ENCODE peak calls at places on chromosomes 5 and 9, in seven cellular contexts. One of them, this sample, is unnamed.

GRCh38 chr9:92048924-92049625 is 66.1 kb downstream of the SPTLC1 start:
- DNase-seq in hepatocyte: peak; percentile 47
- DNase-seq in AG09309: no peak
- DNase-seq in adipocyte: peak; percentile 20
- DNase-seq in heart right ventricle: no peak
- DNase-seq in foreskin fibroblast: peak; percentile 82
- DNase-seq in AG10803: no peak
- DNase-seq in this sample: no peak

GRCh38 chr9:23117621-23118020 is 671.0 kb downstream of the DMRTA1 start:
- DNase-seq in adipocyte: peak; percentile 61
- DNase-seq in foreskin fibroblast: no peak
- DNase-seq in AG09309: no peak
- DNase-seq in AG10803: peak; percentile 52
- DNase-seq in hepatocyte: peak; percentile 56
- DNase-seq in heart right ventricle: no peak
- DNase-seq in this sample: peak; percentile 79

GRCh38 chr9:5510360-5510931 is at the start of gene PDCD1LG2:
- DNase-seq in foreskin fibroblast: peak; percentile 84
- DNase-seq in hepatocyte: no peak
- DNase-seq in heart right ventricle: no peak
- DNase-seq in adipocyte: peak; percentile 83
- DNase-seq in AG09309: peak; percentile 46
- DNase-seq in AG10803: peak; percentile 79
- DNase-seq in this sample: peak; percentile 87

GRCh38 chr5:177444106-177445051 is 2.2 kb upstream of the PRR7 start:
- DNase-seq in heart right ventricle: no peak
- DNase-seq in foreskin fibroblast: no peak
- DNase-seq in hepatocyte: no peak
- DNase-seq in AG10803: no peak
- DNase-seq in AG09309: no peak
- DNase-seq in adipocyte: no peak
- DNase-seq in this sample: no peak

GRCh38 chr5:133818031-133818431 is 150.4 kb downstream of the C5orf15 start:
- DNase-seq in adipocyte: no peak
- DNase-seq in heart right ventricle: peak; percentile 77
- DNase-seq in foreskin fibroblast: peak; percentile 17
- DNase-seq in AG10803: peak; percentile 8
- DNase-seq in hepatocyte: peak; percentile 66
- DNase-seq in AG09309: no peak
- DNase-seq in this sample: peak; percentile 95

GRCh38 chr5:78889759-78890158 is 95.4 kb downstream of the ARSB start:
- DNase-seq in hepatocyte: no peak
- DNase-seq in adipocyte: peak; percentile 31
- DNase-seq in foreskin fibroblast: peak; percentile 85
- DNase-seq in heart right ventricle: no peak
- DNase-seq in AG10803: peak; percentile 57
- DNase-seq in AG09309: no peak
- DNase-seq in this sample: peak; percentile 61

GRCh38 chr5:67165524-67166459 is 30.8 kb downstream of the CD180 start:
- DNase-seq in adipocyte: peak; percentile 74
- DNase-seq in AG09309: peak; percentile 28
- DNase-seq in foreskin fibroblast: peak; percentile 77
- DNase-seq in AG10803: peak; percentile 77
- DNase-seq in heart right ventricle: peak; percentile 88
- DNase-seq in hepatocyte: peak; percentile 84
- DNase-seq in this sample: peak; percentile 86

GRCh38 chr5:181149355-181149754 is 2.0 kb downstream of the OR2V2 start:
- DNase-seq in foreskin fibroblast: no peak
- DNase-seq in AG09309: no peak
- DNase-seq in adipocyte: no peak
- DNase-seq in hepatocyte: no peak
- DNase-seq in heart right ventricle: no peak
- DNase-seq in AG10803: no peak
- DNase-seq in this sample: no peak

GRCh38 chr5:138972230-138972629 is 97.1 kb upstream of the LRRTM2 start:
- DNase-seq in foreskin fibroblast: peak; percentile 70
- DNase-seq in AG10803: peak; percentile 90
- DNase-seq in adipocyte: peak; percentile 16
- DNase-seq in AG09309: no peak
- DNase-seq in heart right ventricle: no peak
- DNase-seq in hepatocyte: no peak
- DNase-seq in this sample: peak; percentile 58

GRCh38 chr9:4048441-4048840 is 251.4 kb downstream of the GLIS3 start:
- DNase-seq in hepatocyte: peak; percentile 52
- DNase-seq in foreskin fibroblast: peak; percentile 70
- DNase-seq in adipocyte: peak; percentile 52
- DNase-seq in heart right ventricle: no peak
- DNase-seq in AG10803: peak; percentile 41
- DNase-seq in AG09309: peak; percentile 1
- DNase-seq in this sample: peak; percentile 60

GRCh38 chr9:124196814-124197176 is 61.0 kb upstream of the NEK6 start:
- DNase-seq in AG10803: no peak
- DNase-seq in AG09309: no peak
- DNase-seq in heart right ventricle: no peak
- DNase-seq in adipocyte: no peak
- DNase-seq in hepatocyte: no peak
- DNase-seq in foreskin fibroblast: no peak
- DNase-seq in this sample: no peak

GRCh38 chr5:36877667-36878420 is 1.3 kb downstream of the NIPBL start:
- DNase-seq in hepatocyte: no peak
- DNase-seq in AG10803: no peak
- DNase-seq in heart right ventricle: no peak
- DNase-seq in foreskin fibroblast: peak; percentile 38
- DNase-seq in AG09309: no peak
- DNase-seq in adipocyte: peak; percentile 54
- DNase-seq in this sample: peak; percentile 21

GRCh38 chr5:95878417-95879323 is 56.1 kb upstream of the GLRX start:
- DNase-seq in hepatocyte: no peak
- DNase-seq in heart right ventricle: no peak
- DNase-seq in foreskin fibroblast: no peak
- DNase-seq in AG10803: no peak
- DNase-seq in adipocyte: no peak
- DNase-seq in AG09309: no peak
- DNase-seq in this sample: no peak

GRCh38 chr5:179549973-179550510 is 312 bp upstream of the RUFY1 start:
- DNase-seq in AG09309: no peak
- DNase-seq in AG10803: no peak
- DNase-seq in foreskin fibroblast: no peak
- DNase-seq in adipocyte: no peak
- DNase-seq in heart right ventricle: no peak
- DNase-seq in hepatocyte: no peak
- DNase-seq in this sample: peak; percentile 67

DNA sequence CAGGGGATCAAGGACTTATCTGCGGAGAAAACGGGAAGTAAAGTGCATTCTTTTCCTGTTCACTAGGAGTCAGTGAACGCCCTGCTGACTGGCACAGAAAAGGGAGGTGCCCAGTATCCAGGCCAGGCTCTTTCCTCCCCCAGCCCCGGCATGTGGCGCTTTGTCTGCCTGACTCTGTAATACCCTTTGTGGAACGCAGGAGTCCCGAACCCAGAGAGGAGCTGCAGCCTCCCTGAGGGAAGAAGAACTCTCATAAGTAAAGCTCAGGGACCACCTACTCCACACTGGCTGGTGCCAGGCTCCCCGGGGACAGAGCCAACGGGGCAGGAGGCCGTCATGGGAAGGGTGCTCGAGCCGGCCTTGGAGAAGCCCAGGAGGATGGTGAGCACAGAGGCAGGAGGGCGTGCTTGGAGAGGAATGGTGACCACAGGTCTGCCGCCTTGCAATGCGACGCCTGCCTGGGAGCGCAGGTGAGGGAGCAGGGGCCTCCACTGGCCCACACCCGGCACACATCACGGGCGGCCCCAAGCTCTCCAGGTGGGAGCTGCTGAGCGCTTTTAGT is 31.5 kb downstream of the VAV2 start:
- DNase-seq in AG09309: no peak
- DNase-seq in adipocyte: no peak
- DNase-seq in AG10803: peak; percentile 29
- DNase-seq in foreskin fibroblast: no peak
- DNase-seq in heart right ventricle: no peak
- DNase-seq in hepatocyte: no peak
- DNase-seq in this sample: peak; percentile 7
- H3K4me3 ChIP-seq in AG09309: no peak overlapping the region
- H3K4me3 ChIP-seq in adipocyte: no peak overlapping the region
- H3K4me3 ChIP-seq in AG10803: no peak overlapping the region
- H3K4me3 ChIP-seq in foreskin fibroblast: no peak overlapping the region
- H3K4me3 ChIP-seq in heart right ventricle: no peak overlapping the region
- H3K4me3 ChIP-seq in hepatocyte: no peak overlapping the region
- H3K4me3 ChIP-seq in this sample: no peak overlapping the region

GRCh38 chr9:96021616-96022444 is 146.3 kb downstream of the ERCC6L2 start:
- DNase-seq in heart right ventricle: no peak
- DNase-seq in AG10803: no peak
- DNase-seq in adipocyte: peak; percentile 33
- DNase-seq in hepatocyte: no peak
- DNase-seq in foreskin fibroblast: no peak
- DNase-seq in AG09309: no peak
- DNase-seq in this sample: no peak

GRCh38 chr9:96020822-96021615 is 145.5 kb downstream of the ERCC6L2 start:
- DNase-seq in hepatocyte: peak; percentile 50
- DNase-seq in foreskin fibroblast: peak; percentile 52
- DNase-seq in AG10803: no peak
- DNase-seq in adipocyte: peak; percentile 57
- DNase-seq in heart right ventricle: peak; percentile 39
- DNase-seq in AG09309: no peak
- DNase-seq in this sample: peak; percentile 13

GRCh38 chr9:96022445-96023031 is 147.0 kb downstream of the ERCC6L2 start:
- DNase-seq in AG09309: no peak
- DNase-seq in hepatocyte: no peak
- DNase-seq in foreskin fibroblast: no peak
- DNase-seq in heart right ventricle: peak; percentile 34
- DNase-seq in adipocyte: no peak
- DNase-seq in AG10803: no peak
- DNase-seq in this sample: no peak

GRCh38 chr9:96015876-96016686 is 140.6 kb downstream of the ERCC6L2 start:
- DNase-seq in AG10803: no peak
- DNase-seq in adipocyte: no peak
- DNase-seq in AG09309: no peak
- DNase-seq in heart right ventricle: no peak
- DNase-seq in foreskin fibroblast: no peak
- DNase-seq in hepatocyte: no peak
- DNase-seq in this sample: no peak

DNA sequence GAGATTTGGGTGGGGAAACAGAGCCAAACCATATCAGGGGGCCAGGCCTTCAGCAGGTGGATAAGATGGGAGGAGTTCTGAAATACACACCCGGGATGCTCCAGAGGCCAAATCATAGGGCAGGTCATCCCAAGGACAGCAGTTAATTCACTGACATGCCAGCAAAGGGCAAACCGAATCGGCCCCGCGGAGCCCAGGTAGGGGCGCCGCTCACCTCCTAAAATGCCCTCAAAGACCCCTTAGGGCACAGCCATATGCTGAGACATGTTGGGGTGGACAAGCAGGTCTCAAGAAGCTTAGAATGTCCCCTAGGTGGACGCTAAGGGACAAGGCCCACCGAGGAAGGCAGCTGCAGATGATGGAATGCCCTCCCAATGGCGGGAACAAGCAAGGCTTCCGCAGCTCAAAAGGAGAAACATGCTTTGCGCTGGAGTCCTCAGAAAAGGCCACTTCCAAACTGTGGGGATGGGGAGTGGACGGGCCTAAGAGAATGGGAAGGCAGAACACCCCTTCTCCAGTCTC is 144.9 kb downstream of the ERCC6L2 start:
- DNase-seq in AG09309: no peak
- DNase-seq in heart right ventricle: no peak
- DNase-seq in adipocyte: no peak
- DNase-seq in AG10803: no peak
- DNase-seq in hepatocyte: no peak
- DNase-seq in foreskin fibroblast: no peak
- DNase-seq in this sample: no peak
- H3K4me3 ChIP-seq in AG09309: no peak overlapping the region
- H3K4me3 ChIP-seq in heart right ventricle: peak overlapping the region; percentile 62
- H3K4me3 ChIP-seq in adipocyte: peak overlapping the region; percentile 75
- H3K4me3 ChIP-seq in AG10803: peak overlapping the region; percentile 54
- H3K4me3 ChIP-seq in hepatocyte: peak overlapping the region; percentile 68
- H3K4me3 ChIP-seq in foreskin fibroblast: peak overlapping the region; percentile 56
- H3K4me3 ChIP-seq in this sample: peak overlapping the region; percentile 59

DNA sequence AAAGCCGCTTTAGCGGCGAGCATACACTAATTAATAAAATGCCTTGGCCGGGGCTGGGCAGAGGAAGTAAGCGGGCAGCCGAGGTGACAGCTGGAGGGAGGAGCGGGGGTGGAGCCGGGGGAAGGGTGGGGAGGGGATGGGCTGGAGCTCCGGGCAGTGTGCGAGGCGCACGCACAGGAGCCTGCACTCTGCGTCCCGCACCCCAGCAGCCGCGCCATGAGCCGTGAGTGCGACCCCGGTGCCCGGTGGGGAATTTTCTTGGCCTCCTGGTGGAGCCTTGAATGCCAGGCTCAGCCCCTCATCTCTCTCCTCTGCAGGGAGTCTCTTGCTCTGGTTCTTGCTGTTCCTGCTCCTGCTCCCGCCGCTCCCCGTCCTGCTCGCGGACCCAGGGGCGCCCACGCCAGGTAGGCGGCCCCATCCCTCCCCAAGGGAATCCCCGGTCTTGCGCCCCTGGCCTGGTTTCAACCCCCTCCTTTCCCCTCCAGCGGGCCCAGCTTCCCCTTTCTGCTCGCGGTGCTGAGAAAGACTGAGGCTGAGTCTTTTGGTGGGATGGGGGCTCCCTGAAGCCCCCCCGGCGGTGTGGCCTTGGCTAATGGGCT is at the start of gene PTGS1:
- DNase-seq in hepatocyte: peak; percentile 55
- DNase-seq in adipocyte: peak; percentile 77
- DNase-seq in foreskin fibroblast: peak; percentile 86
- DNase-seq in AG10803: peak; percentile 34
- DNase-seq in heart right ventricle: peak; percentile 43
- DNase-seq in AG09309: no peak
- DNase-seq in this sample: no peak
- H3K4me3 ChIP-seq in hepatocyte: no peak within 1 kb of the TSS
- H3K4me3 ChIP-seq in adipocyte: peak within 1 kb of the TSS; percentile 85
- H3K4me3 ChIP-seq in foreskin fibroblast: peak within 1 kb of the TSS; percentile 74
- H3K4me3 ChIP-seq in AG10803: peak within 1 kb of the TSS; percentile 70
- H3K4me3 ChIP-seq in heart right ventricle: peak within 1 kb of the TSS; percentile 66
- H3K4me3 ChIP-seq in AG09309: peak within 1 kb of the TSS; percentile 59
- H3K4me3 ChIP-seq in this sample: peak within 1 kb of the TSS; percentile 84

GRCh38 chr5:120091376-120091948 is 372.6 kb upstream of the PRR16 start:
- DNase-seq in heart right ventricle: no peak
- DNase-seq in foreskin fibroblast: no peak
- DNase-seq in hepatocyte: no peak
- DNase-seq in adipocyte: no peak
- DNase-seq in AG10803: no peak
- DNase-seq in AG09309: no peak
- DNase-seq in this sample: peak; percentile 19

GRCh38 chr5:120092649-120093048 is 371.5 kb upstream of the PRR16 start:
- DNase-seq in foreskin fibroblast: no peak
- DNase-seq in AG09309: no peak
- DNase-seq in hepatocyte: no peak
- DNase-seq in adipocyte: no peak
- DNase-seq in AG10803: no peak
- DNase-seq in heart right ventricle: no peak
- DNase-seq in this sample: no peak

GRCh38 chr5:120093178-120093577 is 370.9 kb upstream of the PRR16 start:
- DNase-seq in adipocyte: no peak
- DNase-seq in heart right ventricle: no peak
- DNase-seq in AG09309: no peak
- DNase-seq in AG10803: no peak
- DNase-seq in foreskin fibroblast: no peak
- DNase-seq in hepatocyte: no peak
- DNase-seq in this sample: no peak

GRCh38 chr5:120098902-120099301 is 365.2 kb upstream of the PRR16 start:
- DNase-seq in AG09309: no peak
- DNase-seq in foreskin fibroblast: peak; percentile 2
- DNase-seq in AG10803: no peak
- DNase-seq in hepatocyte: no peak
- DNase-seq in adipocyte: no peak
- DNase-seq in heart right ventricle: no peak
- DNase-seq in this sample: no peak

GRCh38 chr5:120096413-120096812 is 367.7 kb upstream of the PRR16 start:
- DNase-seq in AG09309: no peak
- DNase-seq in foreskin fibroblast: peak; percentile 59
- DNase-seq in heart right ventricle: no peak
- DNase-seq in adipocyte: peak; percentile 36
- DNase-seq in AG10803: peak; percentile 39
- DNase-seq in hepatocyte: no peak
- DNase-seq in this sample: peak; percentile 31
- H3K4me3 ChIP-seq in AG09309: no peak overlapping the region
- H3K4me3 ChIP-seq in foreskin fibroblast: peak overlapping the region; percentile 32
- H3K4me3 ChIP-seq in heart right ventricle: no peak overlapping the region
- H3K4me3 ChIP-seq in adipocyte: peak overlapping the region; percentile 44
- H3K4me3 ChIP-seq in AG10803: peak overlapping the region; percentile 2
- H3K4me3 ChIP-seq in hepatocyte: no peak overlapping the region
- H3K4me3 ChIP-seq in this sample: no peak overlapping the region

This sample was measured in fibroblast of the aortic adventitia.